ENCODE peak calls at places on chromosomes 13 and 19, in six cellular contexts. J is endodermal cell, D is GM06990, I is endothelial cell, W is neural progenitor cell, U is HFF-Myc. Z is an unnamed sample.

GRCh38 chr13:51721485-51721884 is 82.5 kb downstream of the DHRS12 start:
- DNase-seq in J (no peak), D (no peak), I (no peak), W (no peak), U (no peak), Z (no peak)

GRCh38 chr13:30720470-30720869 is 14.9 kb upstream of the ALOX5AP start:
- DNase-seq in J (no peak), D (peak), I (no peak), W (no peak), U (no peak), Z (no peak)

GRCh38 chr19:19461671-19462622 is 53.4 kb downstream of the TSSK6 start:
- DNase-seq in J (peak), D (no peak), I (peak), W (peak), U (no peak), Z (no peak)

GRCh38 chr19:10000171-10000826 is 10.0 kb downstream of the COL5A3 start:
- DNase-seq in J (peak), D (peak), I (peak), W (peak), U (no peak), Z (no peak)

GRCh38 chr19:2230029-2230531 is 6.0 kb downstream of the PLEKHJ1 start:
- DNase-seq in J (no peak), D (no peak), I (no peak), W (no peak), U (no peak), Z (no peak)

GRCh38 chr13:82092312-82092711 is 1751.4 kb upstream of the SPRY2 start:
- DNase-seq in J (no peak), D (no peak), I (no peak), W (no peak), U (no peak), Z (no peak)

GRCh38 chr19:6375411-6376010 is at the start of gene PSPN:
- DNase-seq in J (no peak), D (no peak), I (no peak), W (no peak), U (no peak), Z (no peak)

GRCh38 chr13:111459803-111460547 is 139.5 kb downstream of the TEX29 start:
- DNase-seq in J (no peak), D (no peak), I (no peak), W (no peak), U (no peak), Z (peak)

GRCh38 chr13:46126552-46127171 is 21.8 kb upstream of the CPB2 start:
- DNase-seq in J (peak), D (peak), I (peak), W (peak), U (peak), Z (no peak)

GRCh38 chr19:31678421-31678820 is 329.2 kb upstream of the TSHZ3 start:
- DNase-seq in J (no peak), D (no peak), I (no peak), W (no peak), U (no peak), Z (no peak)

GRCh38 chr13:67867206-67867605 is 637.1 kb upstream of the PCDH9 start:
- DNase-seq in J (no peak), D (no peak), I (no peak), W (no peak), U (no peak), Z (no peak)

GRCh38 chr13:49836516-49836915 is 44.0 kb upstream of the KPNA3 start:
- DNase-seq in J (peak), D (no peak), I (no peak), W (peak), U (no peak), Z (no peak)

GRCh38 chr13:20828540-20829364 is 55.0 kb upstream of the EEF1AKMT1 start:
- DNase-seq in J (no peak), D (peak), I (peak), W (peak), U (peak), Z (no peak)

GRCh38 chr19:6861683-6862286 is 25.6 kb upstream of the ADGRE1 start:
- DNase-seq in J (no peak), D (no peak), I (no peak), W (no peak), U (no peak), Z (no peak)

GRCh38 chr19:7200739-7201138 is 93.5 kb downstream of the INSR start:
- DNase-seq in J (no peak), D (no peak), I (no peak), W (no peak), U (no peak), Z (no peak)

GRCh38 chr13:20673711-20674110 is 29.8 kb upstream of the IL17D start:
- DNase-seq in J (no peak), D (no peak), I (no peak), W (no peak), U (no peak), Z (no peak)

GRCh38 chr19:56751078-56751489 is 79.5 kb upstream of the ZNF835 start:
- DNase-seq in J (no peak), D (no peak), I (no peak), W (no peak), U (no peak), Z (no peak)

GRCh38 chr19:10230904-10231623 is at the start of gene S1PR2:
- DNase-seq in J (peak), D (peak), I (peak), W (peak), U (no peak), Z (peak)

GRCh38 chr19:18486746-18487145 is 35.1 kb downstream of the ELL start:
- DNase-seq in J (no peak), D (no peak), I (no peak), W (no peak), U (no peak), Z (no peak)

GRCh38 chr19:35549174-35549788 is 3.9 kb downstream of the TMEM147 start:
- DNase-seq in J (peak), D (peak), I (peak), W (peak), U (no peak), Z (no peak)

GRCh38 chr13:76307157-76307556 is 579.0 kb downstream of the KCTD12 start:
- DNase-seq in J (no peak), D (no peak), I (no peak), W (peak), U (no peak), Z (no peak)
- TF ChIP-seq CTCF in J (peak), D (no peak), I (no peak), W (no peak), U (no peak), Z (no peak)

GRCh38 chr13:79662882-79663281 is 181.9 kb downstream of the NDFIP2 start:
- DNase-seq in J (no peak), D (no peak), I (no peak), W (no peak), U (no peak), Z (no peak)
- TF ChIP-seq CTCF in J (peak), D (no peak), I (no peak), W (peak), U (no peak), Z (no peak)

GRCh38 chr19:5309438-5310204 is 31.0 kb downstream of the PTPRS start:
- DNase-seq in J (peak), D (no peak), I (no peak), W (no peak), U (no peak), Z (no peak)
- TF ChIP-seq CTCF in J (peak), D (peak), I (no peak), W (no peak), U (no peak), Z (no peak)

GRCh38 chr19:49799798-49800376 is 13.2 kb downstream of the FUZ start:
- DNase-seq in J (peak), D (no peak), I (peak), W (peak), U (no peak), Z (no peak)
- TF ChIP-seq CTCF in J (peak), D (peak), I (no peak), W (peak), U (peak), Z (peak)

DNA sequence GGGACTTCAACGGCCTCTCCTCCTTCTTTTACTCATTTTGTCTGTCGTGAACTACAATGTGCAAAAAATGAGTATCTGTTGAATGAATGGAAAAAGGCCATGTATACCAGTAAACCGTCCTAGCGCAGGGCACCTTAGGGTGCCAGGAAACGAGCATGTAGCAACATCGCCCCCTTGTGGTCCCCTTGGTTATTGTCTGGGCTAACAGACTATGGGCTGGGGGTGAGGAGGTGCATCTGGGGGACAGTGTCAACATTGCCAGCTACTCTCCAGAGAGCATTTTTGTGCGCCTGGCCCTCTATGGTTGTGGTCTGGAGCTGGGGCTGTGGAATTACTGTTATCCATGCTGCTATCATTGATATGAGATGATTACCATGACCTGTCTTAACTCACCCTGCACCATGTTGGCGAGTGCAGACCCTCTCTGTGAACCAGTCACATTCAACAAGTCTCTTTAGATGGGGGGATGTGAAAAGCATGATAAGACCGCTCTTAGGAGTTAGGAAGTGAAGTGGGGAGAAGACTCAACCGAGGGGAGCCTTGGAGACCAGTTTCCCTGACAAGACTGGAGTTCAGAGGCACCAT is 22.8 kb upstream of the SIGLEC11 start:
- DNase-seq in J (peak), D (no peak), I (peak), W (peak), U (no peak), Z (no peak)
- TF ChIP-seq CTCF in J (peak), D (peak), I (peak), W (peak), U (peak), Z (peak)

DNA sequence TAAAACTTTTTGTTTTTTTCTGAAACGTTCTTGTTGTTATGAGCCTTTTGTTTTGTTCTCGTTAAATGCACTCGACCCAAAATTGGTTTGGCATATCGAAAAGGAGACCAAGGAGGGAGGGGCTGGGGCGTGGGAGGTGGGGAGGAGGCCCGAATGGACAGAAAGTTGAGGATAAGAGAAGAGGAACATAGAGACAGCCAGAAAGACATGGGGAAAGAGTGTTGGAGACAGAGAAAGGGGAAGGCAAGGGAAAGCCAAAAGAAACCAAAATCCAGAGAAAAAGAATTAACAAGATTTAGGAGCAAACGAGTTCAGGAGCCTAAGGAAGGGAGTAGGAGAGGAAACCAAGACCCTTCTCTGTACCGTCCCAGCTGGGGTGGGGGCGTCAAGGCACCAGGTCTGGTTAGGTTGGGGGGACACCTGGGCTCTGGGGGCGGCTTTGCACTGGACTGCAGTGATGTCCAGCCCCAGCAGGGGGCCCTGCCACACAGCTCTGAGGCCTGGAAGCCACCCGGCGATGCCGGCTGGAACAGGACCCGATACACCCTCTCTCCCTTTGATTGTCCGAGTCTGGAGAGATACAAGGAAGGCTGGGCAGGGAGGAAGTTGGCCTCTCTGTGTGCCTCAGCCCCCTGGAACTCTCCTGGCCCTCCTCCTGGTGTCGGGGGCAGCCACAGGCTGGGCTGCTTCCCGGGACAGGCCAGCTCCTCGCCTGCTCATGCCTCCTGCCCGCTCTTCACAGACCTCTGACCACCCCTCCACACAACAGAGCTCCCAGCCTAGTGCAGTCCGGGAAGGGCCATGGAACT is 11.6 kb upstream of the ASF1B start:
- DNase-seq in J (peak), D (no peak), I (peak), W (peak), U (no peak), Z (no peak)
- TF ChIP-seq CTCF in J (peak), D (peak), I (peak), W (peak), U (peak), Z (peak)

DNA sequence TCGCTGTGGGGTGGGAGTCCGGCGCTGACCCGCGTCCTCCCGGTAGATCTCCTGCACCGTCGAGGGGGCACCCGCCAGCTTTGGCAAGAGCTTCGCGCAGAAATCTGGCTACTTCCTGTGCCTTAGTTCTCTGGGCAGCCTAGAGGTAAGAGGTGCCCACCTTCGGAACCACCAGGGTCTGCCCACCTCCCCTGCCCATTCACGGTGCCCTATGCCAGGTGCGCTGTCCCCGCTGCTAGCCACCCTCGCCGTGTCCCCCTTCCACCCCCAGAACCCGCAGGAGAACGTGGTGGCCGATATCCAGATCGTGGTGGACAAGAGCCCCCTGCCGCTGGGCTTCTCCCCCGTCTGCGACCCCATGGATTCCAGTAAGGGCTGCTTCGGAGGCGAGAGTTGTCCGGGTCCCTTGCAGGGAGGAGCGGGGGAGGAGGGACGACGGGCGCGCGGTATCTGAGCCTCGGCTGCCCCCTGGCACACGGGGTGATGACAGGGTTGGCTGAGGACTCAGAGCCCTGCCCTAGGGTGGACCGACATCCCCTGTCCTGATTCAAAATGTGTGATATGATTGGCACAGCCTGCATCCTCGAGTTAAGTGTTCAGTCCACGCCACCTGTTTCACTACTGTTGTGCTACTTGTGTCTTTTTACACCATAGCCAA is 549 bp downstream of the MVB12A start:
- DNase-seq in J (peak), D (no peak), I (peak), W (peak), U (no peak), Z (no peak)
- TF ChIP-seq CTCF in J (peak), D (peak), I (no peak), W (peak), U (peak), Z (no peak)

GRCh38 chr13:41505209-41505835 is 48.0 kb downstream of the RGCC start:
- DNase-seq in J (no peak), D (no peak), I (no peak), W (no peak), U (peak), Z (no peak)
- TF ChIP-seq CTCF in J (no peak), D (no peak), I (no peak), W (no peak), U (no peak), Z (no peak)

GRCh38 chr13:72998012-72998411 is 60.8 kb upstream of the KLF5 start:
- DNase-seq in J (no peak), D (no peak), I (no peak), W (no peak), U (no peak), Z (no peak)
- TF ChIP-seq CTCF in J (no peak), D (no peak), I (no peak), W (no peak), U (no peak), Z (no peak)

Z was measured in type B pancreatic cell.